ENCODE peak calls at places on chromosomes 11 and 22, in eight cellular contexts. E, F, S, O, G, Q, Y and H are unnamed samples.

GRCh38 chr22:19607198-19608113 is 83.2 kb upstream of the CLDN5 start:
- DNase-seq in F (peak; percentile 53), Y (no peak), O (no peak), S (no peak), Q (no peak), G (no peak), E (peak; percentile 96), H (peak; percentile 30)

GRCh38 chr11:95487938-95488337 is 256.9 kb upstream of the SESN3 start:
- DNase-seq in O (no peak), F (no peak), S (no peak), G (no peak), Y (no peak), Q (no peak), E (no peak), H (no peak)

GRCh38 chr22:47442821-47443220 is 680.4 kb downstream of the TBC1D22A start:
- DNase-seq in G (no peak), Q (no peak), S (no peak), E (no peak), F (no peak), O (no peak), Y (no peak), H (no peak)

GRCh38 chr11:78079232-78080083 is at the start of gene NDUFC2:
- DNase-seq in O (peak; percentile 90), Q (peak; percentile 82), E (peak; percentile 72), Y (peak; percentile 53), G (peak; percentile 89), F (peak; percentile 86), S (peak; percentile 93), H (peak; percentile 88)

GRCh38 chr11:126307706-126308105 is 3.8 kb downstream of the DCPS start:
- DNase-seq in Q (no peak), Y (no peak), G (peak; percentile 52), E (no peak), S (no peak), O (peak; percentile 66), F (peak; percentile 87), H (peak; percentile 76)

GRCh38 chr11:123454060-123454651 is 24.1 kb downstream of the GRAMD1B start:
- DNase-seq in O (no peak), F (no peak), E (no peak), S (no peak), G (peak; percentile 58), Q (no peak), Y (no peak), H (peak; percentile 85)

GRCh38 chr22:25745341-25746011 is 3.5 kb downstream of the MYO18B start:
- DNase-seq in F (no peak), O (peak; percentile 67), Q (no peak), E (no peak), G (peak; percentile 46), S (no peak), Y (no peak), H (peak; percentile 81)

GRCh38 chr11:57585301-57585700 is 12.2 kb upstream of the SERPING1 start:
- DNase-seq in E (no peak), Q (no peak), F (no peak), O (no peak), S (no peak), Y (no peak), G (no peak), H (no peak)

GRCh38 chr11:57641426-57641825 is 8.3 kb downstream of the YPEL4 start:
- DNase-seq in Q (no peak), S (no peak), F (peak; percentile 71), Y (no peak), G (peak; percentile 62), E (no peak), O (peak; percentile 78), H (peak; percentile 78)

GRCh38 chr22:33889748-33890147 is 30.5 kb downstream of the LARGE1 start:
- DNase-seq in Q (no peak), S (no peak), Y (no peak), G (no peak), O (no peak), E (no peak), F (no peak), H (no peak)

GRCh38 chr11:83583953-83584352 is 297.8 kb upstream of the CCDC90B start:
- DNase-seq in Y (no peak), G (peak; percentile 63), E (no peak), Q (no peak), F (no peak), O (peak; percentile 34), S (no peak), H (peak; percentile 76)

GRCh38 chr11:65298655-65299179 is 15.9 kb upstream of the CDC42EP2 start:
- DNase-seq in Q (peak; percentile 60), E (no peak), O (peak; percentile 86), Y (no peak), S (peak; percentile 90), F (no peak), G (peak; percentile 57), H (peak; percentile 70)

GRCh38 chr22:45090364-45090960 is 73.3 kb upstream of the NUP50 start:
- DNase-seq in F (peak; percentile 85), G (peak; percentile 31), O (peak; percentile 22), E (no peak), Q (no peak), Y (no peak), S (no peak), H (peak; percentile 25)

GRCh38 chr11:72553748-72554147 is 119.4 kb upstream of the CLPB start:
- DNase-seq in F (peak; percentile 79), Y (no peak), Q (no peak), G (no peak), S (no peak), O (no peak), E (no peak), H (no peak)

GRCh38 chr22:27241430-27242110 is 560.0 kb downstream of the MN1 start:
- DNase-seq in F (no peak), G (peak; percentile 51), Y (no peak), E (no peak), S (peak; percentile 76), O (no peak), Q (peak; percentile 62), H (peak; percentile 83)

GRCh38 chr11:62472063-62472884 is 53.4 kb downstream of the SCGB1A1 start:
- DNase-seq in Q (no peak), F (no peak), O (peak; percentile 74), G (peak; percentile 32), E (no peak), Y (no peak), S (no peak), H (peak; percentile 25)

GRCh38 chr11:8684600-8685290 is 2.2 kb downstream of the RPL27A start:
- DNase-seq in Y (no peak), F (no peak), O (no peak), Q (no peak), G (no peak), S (no peak), E (no peak), H (no peak)

GRCh38 chr22:39514373-39514973 is 5.9 kb upstream of the ATF4 start:
- DNase-seq in F (peak; percentile 81), Q (no peak), O (no peak), G (peak; percentile 32), E (no peak), Y (peak; percentile 36), S (peak; percentile 66), H (peak; percentile 65)

DNA sequence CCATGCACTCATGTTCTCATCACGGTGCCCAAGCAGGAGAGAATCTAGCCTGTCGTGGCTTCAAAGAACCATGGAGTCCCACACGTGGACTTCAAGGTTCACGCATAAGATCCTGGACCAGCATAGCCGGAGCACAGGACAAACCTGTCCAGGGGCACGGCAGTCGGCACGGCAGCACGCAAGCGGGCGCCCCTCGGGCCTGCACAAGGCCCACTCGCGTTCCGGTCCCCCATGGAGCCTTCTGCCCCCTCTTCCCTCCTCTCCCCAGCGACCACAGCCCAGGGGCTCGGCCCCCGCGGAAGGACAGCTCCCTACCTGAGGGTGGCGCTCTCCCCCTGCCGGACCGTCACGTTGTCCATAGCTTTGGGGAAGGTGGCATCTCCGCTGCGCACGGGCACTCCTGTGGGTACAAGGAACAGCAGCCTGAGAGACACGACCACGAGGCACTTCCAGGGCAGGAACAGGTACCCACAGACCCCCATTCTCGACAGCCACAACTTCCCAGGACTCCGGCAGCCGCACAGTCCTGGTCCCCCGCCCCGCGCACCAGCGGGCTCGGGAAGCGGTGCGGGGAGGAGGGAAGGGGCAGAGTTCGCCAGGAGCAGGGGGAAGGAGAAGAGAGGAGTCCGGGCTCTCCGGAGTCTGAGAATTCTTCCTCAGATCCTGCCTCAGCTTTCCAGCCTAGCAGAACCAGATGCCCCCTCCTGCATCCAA is 589.5 kb downstream of the OPCML start:
- DNase-seq in E (no peak), S (no peak), Q (no peak), G (no peak), F (peak; percentile 59), O (peak; percentile 0), Y (no peak), H (no peak)
- TF ChIP-seq CTCF in E (no peak), S (no peak), Q (no peak), G (no peak), F (peak; percentile 68), O (no peak), Y (no peak), H (no peak)

GRCh38 chr11:130640526-130640925 is 192.1 kb downstream of the ADAMTS15 start:
- DNase-seq in F (no peak), S (no peak), G (no peak), E (no peak), O (no peak), Q (no peak), Y (no peak), H (no peak)
- TF ChIP-seq CTCF in F (no peak), S (no peak), G (no peak), E (no peak), O (no peak), Q (no peak), Y (no peak), H (no peak)

GRCh38 chr11:22730319-22730718 is 63.9 kb downstream of the GAS2 start:
- DNase-seq in F (no peak), O (peak; percentile 23), S (no peak), Q (no peak), G (no peak), Y (no peak), E (no peak), H (peak; percentile 15)
- TF ChIP-seq CTCF in F (no peak), O (no peak), S (no peak), Q (peak; percentile 30), G (no peak), Y (no peak), E (no peak), H (no peak)

DNA sequence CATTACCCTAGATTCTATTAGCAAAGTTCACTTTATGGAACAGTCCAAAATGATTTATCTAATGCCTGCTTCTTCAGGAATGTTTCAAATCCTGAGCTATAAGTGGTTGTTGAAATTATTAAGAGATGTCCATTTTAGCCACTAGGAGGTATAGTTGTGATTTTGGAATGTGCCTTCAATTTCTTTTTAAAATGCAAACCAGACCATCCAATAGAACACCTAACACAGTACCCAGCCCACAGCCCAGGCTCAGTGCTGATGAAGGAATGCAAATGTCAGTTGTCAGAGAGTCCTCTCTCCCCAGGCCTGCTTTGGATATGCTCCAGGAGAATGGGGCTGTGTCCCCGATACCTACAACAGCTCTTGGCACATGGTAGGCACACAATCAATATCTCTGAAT is 85.8 kb upstream of the E2F8 start:
- DNase-seq in O (peak; percentile 52), G (peak; percentile 14), Y (no peak), F (no peak), S (no peak), Q (no peak), E (no peak), H (peak; percentile 66)
- TF ChIP-seq CTCF in O (peak; percentile 49), G (peak; percentile 36), Y (no peak), F (no peak), S (no peak), Q (peak; percentile 29), E (no peak), H (peak; percentile 43)

DNA sequence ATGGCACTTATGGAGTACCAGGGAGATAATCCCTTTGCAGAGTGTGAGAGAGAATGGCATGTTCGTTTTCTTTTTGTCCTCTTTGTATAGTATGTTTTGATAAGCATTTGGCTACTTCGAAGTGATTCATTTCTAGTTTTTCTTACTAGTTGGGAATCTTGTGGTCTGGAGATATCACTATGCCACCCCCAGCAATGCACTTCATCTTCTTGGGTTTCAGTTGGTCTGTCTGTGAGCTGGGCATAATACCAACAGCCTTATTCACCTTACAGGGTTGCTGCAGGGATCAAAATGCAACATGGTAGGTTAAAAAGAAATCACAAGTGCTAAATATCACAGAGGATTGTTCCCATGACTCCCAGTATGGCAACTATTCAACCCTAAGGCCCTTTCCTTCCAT is 387.8 kb upstream of the CADM1 start:
- DNase-seq in S (no peak), Q (no peak), E (no peak), O (no peak), F (no peak), G (no peak), Y (no peak), H (no peak)
- TF ChIP-seq CTCF in S (no peak), Q (no peak), E (no peak), O (no peak), F (no peak), G (no peak), Y (no peak), H (no peak)